ENCODE peak calls at places on chromosomes 1 and 21, in six cellular contexts. One of them, this sample, is unnamed.

GRCh38 chr1:11443043-11443442 is 35.9 kb upstream of the DISP3 start:
- DNase-seq in NCI-H748 treated with DMSO at 0.1 percent for 48 hours: no peak
- DNase-seq in stimulated activated CD4-positive, alpha-beta T cell treated with anti-CD3 and anti-CD28 coated beads, Interleukin-15, amount 100 ng/mL, for 24 hours: no peak
- DNase-seq in astrocyte of the hippocampus: no peak
- DNase-seq in ELR: no peak
- DNase-seq in NCI-H1436: no peak
- DNase-seq in this sample: no peak

GRCh38 chr21:23534833-23535232 is 2072.4 kb downstream of the MRPL39 start:
- DNase-seq in NCI-H1436: no peak
- DNase-seq in stimulated activated CD4-positive, alpha-beta T cell treated with anti-CD3 and anti-CD28 coated beads, Interleukin-15, amount 100 ng/mL, for 24 hours: no peak
- DNase-seq in ELR: no peak
- DNase-seq in astrocyte of the hippocampus: no peak
- DNase-seq in NCI-H748 treated with DMSO at 0.1 percent for 48 hours: no peak
- DNase-seq in this sample: no peak

GRCh38 chr1:115277276-115277675 is 60.8 kb downstream of the NGF start:
- DNase-seq in NCI-H748 treated with DMSO at 0.1 percent for 48 hours: no peak
- DNase-seq in ELR: peak
- DNase-seq in stimulated activated CD4-positive, alpha-beta T cell treated with anti-CD3 and anti-CD28 coated beads, Interleukin-15, amount 100 ng/mL, for 24 hours: peak
- DNase-seq in astrocyte of the hippocampus: peak
- DNase-seq in NCI-H1436: no peak
- DNase-seq in this sample: no peak

GRCh38 chr1:7117599-7118281 is 332.5 kb downstream of the CAMTA1 start:
- DNase-seq in NCI-H1436: peak
- DNase-seq in astrocyte of the hippocampus: peak
- DNase-seq in ELR: peak
- DNase-seq in stimulated activated CD4-positive, alpha-beta T cell treated with anti-CD3 and anti-CD28 coated beads, Interleukin-15, amount 100 ng/mL, for 24 hours: no peak
- DNase-seq in NCI-H748 treated with DMSO at 0.1 percent for 48 hours: no peak
- DNase-seq in this sample: no peak

GRCh38 chr1:90045853-90046563 is 51.1 kb downstream of the ZNF326 start:
- DNase-seq in stimulated activated CD4-positive, alpha-beta T cell treated with anti-CD3 and anti-CD28 coated beads, Interleukin-15, amount 100 ng/mL, for 24 hours: peak
- DNase-seq in NCI-H1436: no peak
- DNase-seq in astrocyte of the hippocampus: peak
- DNase-seq in ELR: peak
- DNase-seq in NCI-H748 treated with DMSO at 0.1 percent for 48 hours: peak
- DNase-seq in this sample: peak

GRCh38 chr1:196070940-196071339 is 537.3 kb downstream of the KCNT2 start:
- DNase-seq in ELR: peak
- DNase-seq in NCI-H748 treated with DMSO at 0.1 percent for 48 hours: no peak
- DNase-seq in astrocyte of the hippocampus: no peak
- DNase-seq in stimulated activated CD4-positive, alpha-beta T cell treated with anti-CD3 and anti-CD28 coated beads, Interleukin-15, amount 100 ng/mL, for 24 hours: no peak
- DNase-seq in NCI-H1436: no peak
- DNase-seq in this sample: no peak

GRCh38 chr1:78003882-78004718 is 639 bp upstream of the DNAJB4 start:
- DNase-seq in NCI-H748 treated with DMSO at 0.1 percent for 48 hours: no peak
- DNase-seq in astrocyte of the hippocampus: peak
- DNase-seq in stimulated activated CD4-positive, alpha-beta T cell treated with anti-CD3 and anti-CD28 coated beads, Interleukin-15, amount 100 ng/mL, for 24 hours: peak
- DNase-seq in ELR: peak
- DNase-seq in NCI-H1436: no peak
- DNase-seq in this sample: peak

GRCh38 chr1:155012760-155013602 is 10.4 kb downstream of the ZBTB7B start:
- DNase-seq in stimulated activated CD4-positive, alpha-beta T cell treated with anti-CD3 and anti-CD28 coated beads, Interleukin-15, amount 100 ng/mL, for 24 hours: no peak
- DNase-seq in ELR: no peak
- DNase-seq in astrocyte of the hippocampus: no peak
- DNase-seq in NCI-H1436: no peak
- DNase-seq in NCI-H748 treated with DMSO at 0.1 percent for 48 hours: no peak
- DNase-seq in this sample: no peak

GRCh38 chr1:224411766-224412165 is 22.8 kb downstream of the WDR26 start:
- DNase-seq in astrocyte of the hippocampus: peak
- DNase-seq in ELR: peak
- DNase-seq in NCI-H748 treated with DMSO at 0.1 percent for 48 hours: no peak
- DNase-seq in stimulated activated CD4-positive, alpha-beta T cell treated with anti-CD3 and anti-CD28 coated beads, Interleukin-15, amount 100 ng/mL, for 24 hours: no peak
- DNase-seq in NCI-H1436: no peak
- DNase-seq in this sample: no peak

GRCh38 chr1:188420177-188420576 is 1591.4 kb downstream of the PLA2G4A start:
- DNase-seq in astrocyte of the hippocampus: no peak
- DNase-seq in NCI-H748 treated with DMSO at 0.1 percent for 48 hours: no peak
- DNase-seq in stimulated activated CD4-positive, alpha-beta T cell treated with anti-CD3 and anti-CD28 coated beads, Interleukin-15, amount 100 ng/mL, for 24 hours: no peak
- DNase-seq in ELR: no peak
- DNase-seq in NCI-H1436: no peak
- DNase-seq in this sample: no peak

GRCh38 chr1:109499661-109500536 is 6.0 kb downstream of the CYB561D1 start:
- DNase-seq in stimulated activated CD4-positive, alpha-beta T cell treated with anti-CD3 and anti-CD28 coated beads, Interleukin-15, amount 100 ng/mL, for 24 hours: peak
- DNase-seq in NCI-H748 treated with DMSO at 0.1 percent for 48 hours: no peak
- DNase-seq in ELR: peak
- DNase-seq in astrocyte of the hippocampus: peak
- DNase-seq in NCI-H1436: peak
- DNase-seq in this sample: peak

GRCh38 chr1:30895382-30895941 is 13.1 kb downstream of the SDC3 start:
- DNase-seq in ELR: no peak
- DNase-seq in astrocyte of the hippocampus: no peak
- DNase-seq in NCI-H748 treated with DMSO at 0.1 percent for 48 hours: no peak
- DNase-seq in stimulated activated CD4-positive, alpha-beta T cell treated with anti-CD3 and anti-CD28 coated beads, Interleukin-15, amount 100 ng/mL, for 24 hours: no peak
- DNase-seq in NCI-H1436: peak
- DNase-seq in this sample: no peak

GRCh38 chr1:150259217-150259616 is 1.6 kb downstream of the CA14 start:
- DNase-seq in stimulated activated CD4-positive, alpha-beta T cell treated with anti-CD3 and anti-CD28 coated beads, Interleukin-15, amount 100 ng/mL, for 24 hours: no peak
- DNase-seq in NCI-H748 treated with DMSO at 0.1 percent for 48 hours: no peak
- DNase-seq in astrocyte of the hippocampus: no peak
- DNase-seq in NCI-H1436: no peak
- DNase-seq in ELR: no peak
- DNase-seq in this sample: no peak

GRCh38 chr1:184283999-184284398 is 102.8 kb upstream of the C1orf21 start:
- DNase-seq in NCI-H748 treated with DMSO at 0.1 percent for 48 hours: no peak
- DNase-seq in NCI-H1436: no peak
- DNase-seq in stimulated activated CD4-positive, alpha-beta T cell treated with anti-CD3 and anti-CD28 coated beads, Interleukin-15, amount 100 ng/mL, for 24 hours: no peak
- DNase-seq in ELR: no peak
- DNase-seq in astrocyte of the hippocampus: peak
- DNase-seq in this sample: no peak

GRCh38 chr1:172931846-172932245 is 118.9 kb downstream of the TNFSF18 start:
- DNase-seq in NCI-H748 treated with DMSO at 0.1 percent for 48 hours: no peak
- DNase-seq in NCI-H1436: no peak
- DNase-seq in ELR: no peak
- DNase-seq in stimulated activated CD4-positive, alpha-beta T cell treated with anti-CD3 and anti-CD28 coated beads, Interleukin-15, amount 100 ng/mL, for 24 hours: no peak
- DNase-seq in astrocyte of the hippocampus: no peak
- DNase-seq in this sample: no peak

GRCh38 chr1:66271904-66272254 is 262.1 kb upstream of the SGIP1 start:
- DNase-seq in stimulated activated CD4-positive, alpha-beta T cell treated with anti-CD3 and anti-CD28 coated beads, Interleukin-15, amount 100 ng/mL, for 24 hours: no peak
- DNase-seq in ELR: peak
- DNase-seq in NCI-H748 treated with DMSO at 0.1 percent for 48 hours: no peak
- DNase-seq in NCI-H1436: no peak
- DNase-seq in astrocyte of the hippocampus: no peak
- DNase-seq in this sample: no peak

GRCh38 chr1:220910021-220910420 is 30.8 kb downstream of the HLX start:
- DNase-seq in NCI-H1436: no peak
- DNase-seq in NCI-H748 treated with DMSO at 0.1 percent for 48 hours: no peak
- DNase-seq in astrocyte of the hippocampus: no peak
- DNase-seq in stimulated activated CD4-positive, alpha-beta T cell treated with anti-CD3 and anti-CD28 coated beads, Interleukin-15, amount 100 ng/mL, for 24 hours: no peak
- DNase-seq in ELR: no peak
- DNase-seq in this sample: no peak

GRCh38 chr1:229334716-229335115 is 8.1 kb downstream of the CCSAP start:
- DNase-seq in ELR: peak
- DNase-seq in NCI-H748 treated with DMSO at 0.1 percent for 48 hours: no peak
- DNase-seq in astrocyte of the hippocampus: no peak
- DNase-seq in NCI-H1436: no peak
- DNase-seq in stimulated activated CD4-positive, alpha-beta T cell treated with anti-CD3 and anti-CD28 coated beads, Interleukin-15, amount 100 ng/mL, for 24 hours: no peak
- DNase-seq in this sample: no peak

GRCh38 chr1:201999625-202000238 is 10.7 kb upstream of the ELF3 start:
- DNase-seq in astrocyte of the hippocampus: peak
- DNase-seq in NCI-H748 treated with DMSO at 0.1 percent for 48 hours: peak
- DNase-seq in ELR: peak
- DNase-seq in stimulated activated CD4-positive, alpha-beta T cell treated with anti-CD3 and anti-CD28 coated beads, Interleukin-15, amount 100 ng/mL, for 24 hours: peak
- DNase-seq in NCI-H1436: peak
- DNase-seq in this sample: no peak

GRCh38 chr21:34112316-34113033 is 39.1 kb downstream of the MRPS6 start:
- DNase-seq in NCI-H748 treated with DMSO at 0.1 percent for 48 hours: no peak
- DNase-seq in NCI-H1436: no peak
- DNase-seq in ELR: no peak
- DNase-seq in stimulated activated CD4-positive, alpha-beta T cell treated with anti-CD3 and anti-CD28 coated beads, Interleukin-15, amount 100 ng/mL, for 24 hours: no peak
- DNase-seq in astrocyte of the hippocampus: no peak
- DNase-seq in this sample: no peak

GRCh38 chr1:78383923-78384322 is 106.9 kb upstream of the PTGFR start:
- DNase-seq in stimulated activated CD4-positive, alpha-beta T cell treated with anti-CD3 and anti-CD28 coated beads, Interleukin-15, amount 100 ng/mL, for 24 hours: no peak
- DNase-seq in NCI-H1436: no peak
- DNase-seq in NCI-H748 treated with DMSO at 0.1 percent for 48 hours: no peak
- DNase-seq in ELR: no peak
- DNase-seq in astrocyte of the hippocampus: no peak
- DNase-seq in this sample: no peak

GRCh38 chr1:115706774-115707425 is 61.6 kb downstream of the CASQ2 start:
- DNase-seq in ELR: peak
- DNase-seq in stimulated activated CD4-positive, alpha-beta T cell treated with anti-CD3 and anti-CD28 coated beads, Interleukin-15, amount 100 ng/mL, for 24 hours: peak
- DNase-seq in NCI-H748 treated with DMSO at 0.1 percent for 48 hours: peak
- DNase-seq in astrocyte of the hippocampus: peak
- DNase-seq in NCI-H1436: peak
- DNase-seq in this sample: peak

GRCh38 chr1:156947818-156948525 is 27.5 kb downstream of the LRRC71 start:
- DNase-seq in ELR: no peak
- DNase-seq in NCI-H748 treated with DMSO at 0.1 percent for 48 hours: no peak
- DNase-seq in stimulated activated CD4-positive, alpha-beta T cell treated with anti-CD3 and anti-CD28 coated beads, Interleukin-15, amount 100 ng/mL, for 24 hours: no peak
- DNase-seq in NCI-H1436: no peak
- DNase-seq in astrocyte of the hippocampus: no peak
- DNase-seq in this sample: no peak

GRCh38 chr21:15616864-15617574 is 112.8 kb upstream of the USP25 start:
- DNase-seq in NCI-H748 treated with DMSO at 0.1 percent for 48 hours: no peak
- DNase-seq in ELR: no peak
- DNase-seq in NCI-H1436: no peak
- DNase-seq in astrocyte of the hippocampus: peak
- DNase-seq in stimulated activated CD4-positive, alpha-beta T cell treated with anti-CD3 and anti-CD28 coated beads, Interleukin-15, amount 100 ng/mL, for 24 hours: no peak
- DNase-seq in this sample: no peak

GRCh38 chr1:234603221-234604204 is 6.5 kb downstream of the IRF2BP2 start:
- DNase-seq in ELR: peak
- DNase-seq in NCI-H748 treated with DMSO at 0.1 percent for 48 hours: peak
- DNase-seq in stimulated activated CD4-positive, alpha-beta T cell treated with anti-CD3 and anti-CD28 coated beads, Interleukin-15, amount 100 ng/mL, for 24 hours: no peak
- DNase-seq in astrocyte of the hippocampus: peak
- DNase-seq in NCI-H1436: no peak
- DNase-seq in this sample: no peak

GRCh38 chr1:7771673-7772299 is 690 bp downstream of the VAMP3 start:
- DNase-seq in NCI-H748 treated with DMSO at 0.1 percent for 48 hours: no peak
- DNase-seq in stimulated activated CD4-positive, alpha-beta T cell treated with anti-CD3 and anti-CD28 coated beads, Interleukin-15, amount 100 ng/mL, for 24 hours: no peak
- DNase-seq in ELR: no peak
- DNase-seq in NCI-H1436: no peak
- DNase-seq in astrocyte of the hippocampus: no peak
- DNase-seq in this sample: no peak

GRCh38 chr1:21240706-21241105 is 49.6 kb downstream of the ECE1 start:
- DNase-seq in astrocyte of the hippocampus: no peak
- DNase-seq in ELR: no peak
- DNase-seq in NCI-H748 treated with DMSO at 0.1 percent for 48 hours: no peak
- DNase-seq in NCI-H1436: no peak
- DNase-seq in stimulated activated CD4-positive, alpha-beta T cell treated with anti-CD3 and anti-CD28 coated beads, Interleukin-15, amount 100 ng/mL, for 24 hours: no peak
- DNase-seq in this sample: no peak

GRCh38 chr1:235675152-235675890 is 25.7 kb upstream of the GNG4 start:
- DNase-seq in stimulated activated CD4-positive, alpha-beta T cell treated with anti-CD3 and anti-CD28 coated beads, Interleukin-15, amount 100 ng/mL, for 24 hours: no peak
- DNase-seq in ELR: no peak
- DNase-seq in NCI-H748 treated with DMSO at 0.1 percent for 48 hours: peak
- DNase-seq in NCI-H1436: no peak
- DNase-seq in astrocyte of the hippocampus: peak
- DNase-seq in this sample: no peak

GRCh38 chr1:226678251-226678650 is 60.8 kb downstream of the ITPKB start:
- DNase-seq in astrocyte of the hippocampus: no peak
- DNase-seq in ELR: no peak
- DNase-seq in NCI-H748 treated with DMSO at 0.1 percent for 48 hours: no peak
- DNase-seq in stimulated activated CD4-positive, alpha-beta T cell treated with anti-CD3 and anti-CD28 coated beads, Interleukin-15, amount 100 ng/mL, for 24 hours: no peak
- DNase-seq in NCI-H1436: no peak
- DNase-seq in this sample: no peak